ENCODE peak calls at places on chromosomes 11 and 22, in four cellular contexts. One of them, this sample, is unnamed.

GRCh38 chr11:69721745-69722144 is 17.9 kb upstream of the FGF19 start:
- DNase-seq in H1: no peak
- DNase-seq in HepG2: no peak
- DNase-seq in K562: no peak
- DNase-seq in this sample: peak

GRCh38 chr11:119509969-119510401 is 87.0 kb upstream of the THY1 start:
- DNase-seq in H1: no peak
- DNase-seq in HepG2: no peak
- DNase-seq in K562: no peak
- DNase-seq in this sample: no peak

GRCh38 chr11:64255135-64256128 is 4.1 kb downstream of the PLCB3 start:
- DNase-seq in H1: no peak
- DNase-seq in HepG2: no peak
- DNase-seq in K562: no peak
- DNase-seq in this sample: no peak

GRCh38 chr22:19962246-19962908 is 20.8 kb upstream of the TXNRD2 start:
- DNase-seq in H1: peak
- DNase-seq in HepG2: peak
- DNase-seq in K562: peak
- DNase-seq in this sample: peak

GRCh38 chr11:2318707-2319106 is 16.9 kb downstream of the TSPAN32 start:
- DNase-seq in H1: no peak
- DNase-seq in HepG2: no peak
- DNase-seq in K562: no peak
- DNase-seq in this sample: no peak

GRCh38 chr22:32050678-32051515 is 7.8 kb downstream of the SLC5A1 start:
- DNase-seq in H1: no peak
- DNase-seq in HepG2: peak
- DNase-seq in K562: peak
- DNase-seq in this sample: peak

GRCh38 chr11:121723261-121723741 is 270.5 kb upstream of the SORL1-AS1 start:
- DNase-seq in H1: no peak
- DNase-seq in HepG2: no peak
- DNase-seq in K562: no peak
- DNase-seq in this sample: no peak

GRCh38 chr11:34492806-34493414 is 20.7 kb downstream of the ELF5 start:
- DNase-seq in H1: peak
- DNase-seq in HepG2: peak
- DNase-seq in K562: peak
- DNase-seq in this sample: peak

GRCh38 chr11:26319906-26320305 is 12.0 kb upstream of the ANO3 start:
- DNase-seq in H1: no peak
- DNase-seq in HepG2: no peak
- DNase-seq in K562: no peak
- DNase-seq in this sample: no peak

GRCh38 chr22:37911273-37911672 is 5.2 kb downstream of the MICALL1 start:
- DNase-seq in H1: no peak
- DNase-seq in HepG2: no peak
- DNase-seq in K562: no peak
- DNase-seq in this sample: no peak

GRCh38 chr11:75626692-75627536 is 41.9 kb downstream of the MAP6 start:
- DNase-seq in H1: no peak
- DNase-seq in HepG2: no peak
- DNase-seq in K562: no peak
- DNase-seq in this sample: no peak

GRCh38 chr11:100512475-100512874 is 174.6 kb upstream of the ARHGAP42 start:
- DNase-seq in H1: no peak
- DNase-seq in HepG2: no peak
- DNase-seq in K562: no peak
- DNase-seq in this sample: no peak

GRCh38 chr11:100515087-100515486 is 172.0 kb upstream of the ARHGAP42 start:
- DNase-seq in H1: no peak
- DNase-seq in HepG2: no peak
- DNase-seq in K562: no peak
- DNase-seq in this sample: peak
- TF ChIP-seq JUN in H1: no peak
- TF ChIP-seq JUN in HepG2: no peak
- TF ChIP-seq JUN in K562: no peak
- TF ChIP-seq JUN in this sample: no peak

GRCh38 chr11:65487467-65488272 is 11.2 kb upstream of the MALAT1 start:
- DNase-seq in H1: peak
- DNase-seq in HepG2: peak
- DNase-seq in K562: peak
- DNase-seq in this sample: peak
- TF ChIP-seq CHD2 in H1: peak
- TF ChIP-seq CHD2 in HepG2: no peak
- TF ChIP-seq CHD2 in K562: no peak
- TF ChIP-seq CHD2 in this sample: no peak

GRCh38 chr11:76637491-76638266 is 32.9 kb downstream of the LRRC32 start:
- DNase-seq in H1: no peak
- DNase-seq in HepG2: no peak
- DNase-seq in K562: no peak
- DNase-seq in this sample: no peak
- TF ChIP-seq JUN in H1: no peak
- TF ChIP-seq JUN in HepG2: no peak
- TF ChIP-seq JUN in K562: no peak
- TF ChIP-seq JUN in this sample: no peak

DNA sequence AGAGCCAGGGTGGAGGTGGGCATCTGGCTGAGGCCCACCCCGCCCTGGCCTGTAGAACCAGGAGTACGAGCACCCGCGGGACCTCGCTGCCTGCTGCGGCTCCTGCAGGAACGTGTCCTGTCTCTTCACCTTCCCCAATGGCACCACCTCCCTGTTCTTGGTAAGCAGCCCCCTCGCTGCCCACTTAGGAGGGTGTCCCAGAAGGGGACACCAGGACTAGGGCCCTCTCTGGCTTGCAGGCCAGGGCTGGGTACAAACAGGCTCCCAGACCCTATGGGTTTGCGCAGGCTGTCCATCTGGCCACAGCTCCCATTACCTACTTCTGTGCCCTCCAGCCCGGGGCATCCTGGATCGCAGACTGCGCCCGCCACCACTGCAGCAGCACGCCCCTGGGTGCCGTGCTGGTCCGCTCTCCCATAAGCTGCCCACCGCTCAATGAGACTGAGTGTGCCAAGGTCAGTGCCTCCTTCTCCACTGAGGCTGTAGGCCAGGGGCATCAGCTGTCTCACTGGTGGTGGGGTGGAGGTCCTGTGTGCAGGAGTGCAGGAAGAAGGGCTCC is 77.5 kb upstream of the MYOD1 start:
- DNase-seq in H1: no peak
- DNase-seq in HepG2: no peak
- DNase-seq in K562: peak
- DNase-seq in this sample: no peak
- TF ChIP-seq CHD2 in H1: no peak
- TF ChIP-seq CHD2 in HepG2: no peak
- TF ChIP-seq CHD2 in K562: no peak
- TF ChIP-seq CHD2 in this sample: no peak

GRCh38 chr11:88312665-88313064 is 24.9 kb downstream of the CTSC start:
- DNase-seq in H1: no peak
- DNase-seq in HepG2: no peak
- DNase-seq in K562: no peak
- DNase-seq in this sample: no peak
- TF ChIP-seq JUN in H1: no peak
- TF ChIP-seq JUN in HepG2: no peak
- TF ChIP-seq JUN in K562: no peak
- TF ChIP-seq JUN in this sample: no peak

GRCh38 chr11:113401718-113402117 is 14.1 kb downstream of the ANKK1 start:
- DNase-seq in H1: no peak
- DNase-seq in HepG2: no peak
- DNase-seq in K562: no peak
- DNase-seq in this sample: peak
- TF ChIP-seq CHD2 in H1: no peak
- TF ChIP-seq CHD2 in HepG2: no peak
- TF ChIP-seq CHD2 in K562: no peak
- TF ChIP-seq CHD2 in this sample: no peak